ENCODE peak calls at places on chromosomes 3 and 15, in seven cellular contexts. One of them, this sample, is unnamed.

GRCh38 chr15:89227425-89227824 is 6.0 kb upstream of the RLBP1 start:
- DNase-seq in H4: no peak
- DNase-seq in glomerular endothelial cell: no peak
- DNase-seq in HTR-8/SVneo: no peak
- DNase-seq in dermis blood vessel endothelial cell: no peak
- DNase-seq in uterus: no peak
- DNase-seq in ecto neural progenitor cell: no peak
- DNase-seq in this sample: no peak

GRCh38 chr3:149686996-149687395 is 29.2 kb upstream of the WWTR1 start:
- DNase-seq in ecto neural progenitor cell: no peak
- DNase-seq in dermis blood vessel endothelial cell: no peak
- DNase-seq in glomerular endothelial cell: no peak
- DNase-seq in H4: no peak
- DNase-seq in HTR-8/SVneo: no peak
- DNase-seq in uterus: no peak
- DNase-seq in this sample: no peak

GRCh38 chr15:58432421-58432820 is 630 bp downstream of the LIPC start:
- DNase-seq in H4: no peak
- DNase-seq in glomerular endothelial cell: no peak
- DNase-seq in dermis blood vessel endothelial cell: no peak
- DNase-seq in HTR-8/SVneo: no peak
- DNase-seq in uterus: no peak
- DNase-seq in ecto neural progenitor cell: no peak
- DNase-seq in this sample: no peak

GRCh38 chr3:121431717-121432517 is 113.9 kb downstream of the POLQ start:
- DNase-seq in ecto neural progenitor cell: no peak
- DNase-seq in dermis blood vessel endothelial cell: peak; percentile 68
- DNase-seq in HTR-8/SVneo: peak; percentile 5
- DNase-seq in H4: peak; percentile 63
- DNase-seq in uterus: no peak
- DNase-seq in glomerular endothelial cell: peak; percentile 23
- DNase-seq in this sample: peak; percentile 23

GRCh38 chr3:123061856-123062255 is 5.0 kb upstream of the PDIA5 start:
- DNase-seq in H4: no peak
- DNase-seq in HTR-8/SVneo: no peak
- DNase-seq in uterus: no peak
- DNase-seq in ecto neural progenitor cell: no peak
- DNase-seq in dermis blood vessel endothelial cell: no peak
- DNase-seq in glomerular endothelial cell: no peak
- DNase-seq in this sample: no peak

GRCh38 chr3:184786271-184787010 is 25.5 kb upstream of the VPS8 start:
- DNase-seq in dermis blood vessel endothelial cell: peak; percentile 21
- DNase-seq in H4: peak; percentile 69
- DNase-seq in glomerular endothelial cell: no peak
- DNase-seq in uterus: peak; percentile 66
- DNase-seq in ecto neural progenitor cell: no peak
- DNase-seq in HTR-8/SVneo: peak; percentile 59
- DNase-seq in this sample: no peak

GRCh38 chr3:129627350-129628168 is 21.1 kb upstream of the PLXND1 start:
- DNase-seq in ecto neural progenitor cell: peak; percentile 79
- DNase-seq in uterus: peak; percentile 75
- DNase-seq in HTR-8/SVneo: no peak
- DNase-seq in dermis blood vessel endothelial cell: peak; percentile 93
- DNase-seq in H4: no peak
- DNase-seq in glomerular endothelial cell: no peak
- DNase-seq in this sample: peak; percentile 45

GRCh38 chr3:179853176-179853575 is 183.6 kb downstream of the PEX5L start:
- DNase-seq in H4: peak; percentile 21
- DNase-seq in glomerular endothelial cell: no peak
- DNase-seq in HTR-8/SVneo: no peak
- DNase-seq in uterus: no peak
- DNase-seq in dermis blood vessel endothelial cell: no peak
- DNase-seq in ecto neural progenitor cell: no peak
- DNase-seq in this sample: no peak

GRCh38 chr15:40252438-40253178 is 13.7 kb downstream of the PAK6 start:
- DNase-seq in glomerular endothelial cell: no peak
- DNase-seq in ecto neural progenitor cell: no peak
- DNase-seq in H4: no peak
- DNase-seq in uterus: no peak
- DNase-seq in dermis blood vessel endothelial cell: peak; percentile 40
- DNase-seq in HTR-8/SVneo: no peak
- DNase-seq in this sample: peak; percentile 4

GRCh38 chr3:109413049-109413448 is 75.7 kb upstream of the DPPA4 start:
- DNase-seq in H4: peak; percentile 38
- DNase-seq in HTR-8/SVneo: peak; percentile 25
- DNase-seq in uterus: no peak
- DNase-seq in ecto neural progenitor cell: no peak
- DNase-seq in dermis blood vessel endothelial cell: no peak
- DNase-seq in glomerular endothelial cell: no peak
- DNase-seq in this sample: no peak

GRCh38 chr3:51813539-51813938 is 34.5 kb upstream of the IQCF6 start:
- DNase-seq in uterus: no peak
- DNase-seq in H4: no peak
- DNase-seq in dermis blood vessel endothelial cell: no peak
- DNase-seq in HTR-8/SVneo: no peak
- DNase-seq in glomerular endothelial cell: no peak
- DNase-seq in ecto neural progenitor cell: no peak
- DNase-seq in this sample: no peak

GRCh38 chr15:75455982-75456531 is 4.6 kb upstream of the SIN3A start:
- DNase-seq in HTR-8/SVneo: peak; percentile 51
- DNase-seq in H4: peak; percentile 31
- DNase-seq in uterus: no peak
- DNase-seq in dermis blood vessel endothelial cell: peak; percentile 57
- DNase-seq in ecto neural progenitor cell: no peak
- DNase-seq in glomerular endothelial cell: no peak
- DNase-seq in this sample: peak; percentile 39

This sample was measured in CD8-positive, alpha-beta memory T cell.